ENCODE peak calls at places on chromosomes 1 and 21, in eight cellular contexts. R is germinal center; X is aorta; K is activated CD4-positive, alpha-beta T cell treated with anti-CD3 and anti-CD28 coated beads for 24 hours; I is fibroblast of the conjunctiva; E is AG08396; G is SJSA1; A is fibroblast of mammary gland. Q is an unnamed sample.

GRCh38 chr1:88876573-88877335 is 14.6 kb downstream of the GTF2B start:
- DNase-seq in K (no peak), E (no peak), I (no peak), R (no peak), A (no peak), G (no peak), X (no peak), Q (no peak)

GRCh38 chr21:14995695-14996490 is 68.9 kb downstream of the NRIP1 start:
- DNase-seq in I (no peak), X (no peak), A (peak), K (no peak), G (no peak), E (no peak), R (no peak), Q (no peak)

GRCh38 chr1:64474639-64475038 is 4.7 kb downstream of the CACHD1 start:
- DNase-seq in G (no peak), R (no peak), I (peak), E (no peak), K (no peak), X (peak), A (no peak), Q (no peak)

GRCh38 chr1:218341325-218341724 is 3.8 kb upstream of the TGFB2 start:
- DNase-seq in R (no peak), A (no peak), I (no peak), K (no peak), G (no peak), X (no peak), E (no peak), Q (no peak)

GRCh38 chr1:78678324-78678723 is 28.7 kb downstream of the IFI44 start:
- DNase-seq in K (no peak), E (no peak), X (no peak), R (no peak), A (no peak), G (no peak), I (no peak), Q (no peak)

GRCh38 chr1:21814241-21814918 is 2.3 kb downstream of the LDLRAD2 start:
- DNase-seq in E (peak), X (no peak), G (no peak), A (no peak), R (peak), I (no peak), K (no peak), Q (no peak)

GRCh38 chr1:82401116-82401515 is 600.4 kb downstream of the ADGRL2 start:
- DNase-seq in G (no peak), K (no peak), E (no peak), X (no peak), R (no peak), I (no peak), A (no peak), Q (no peak)

GRCh38 chr1:24096009-24096736 is 15.8 kb downstream of the MYOM3 start:
- DNase-seq in R (no peak), E (no peak), I (no peak), G (no peak), K (no peak), A (no peak), X (no peak), Q (no peak)

GRCh38 chr1:84759756-84760155 is 69.5 kb upstream of the SSX2IP start:
- DNase-seq in I (no peak), X (no peak), G (no peak), K (no peak), A (no peak), E (no peak), R (no peak), Q (no peak)

GRCh38 chr1:171898956-171899355 is 57.7 kb downstream of the DNM3 start:
- DNase-seq in I (no peak), X (no peak), E (no peak), A (no peak), R (no peak), K (no peak), G (no peak), Q (peak)

GRCh38 chr21:27693376-27693775 is 726.5 kb upstream of the ADAMTS5 start:
- DNase-seq in E (peak), K (no peak), I (no peak), G (no peak), R (no peak), X (no peak), A (peak), Q (no peak)

GRCh38 chr1:244957122-244957521 is 92.8 kb upstream of the HNRNPU start:
- DNase-seq in X (no peak), E (no peak), G (no peak), I (no peak), R (no peak), A (no peak), K (no peak), Q (no peak)

GRCh38 chr21:43195131-43196021 is 26.6 kb downstream of the CRYAA start:
- DNase-seq in I (no peak), X (no peak), G (peak), R (no peak), A (peak), E (no peak), K (no peak), Q (peak)

GRCh38 chr1:153790282-153790995 is 15.2 kb downstream of the SLC27A3 start:
- DNase-seq in X (peak), K (no peak), R (no peak), A (peak), E (peak), I (no peak), G (no peak), Q (peak)

GRCh38 chr1:164771568-164772350 is 212.8 kb downstream of the PBX1 start:
- DNase-seq in E (no peak), G (peak), K (no peak), I (no peak), R (no peak), A (peak), X (peak), Q (no peak)

GRCh38 chr1:172144445-172145060 is 275.9 kb upstream of the C1orf105 start:
- DNase-seq in I (peak), K (no peak), A (peak), E (peak), G (peak), X (peak), R (no peak), Q (peak)

GRCh38 chr1:97745912-97746311 is 174.9 kb downstream of the DPYD start:
- DNase-seq in R (no peak), G (no peak), X (no peak), K (no peak), A (peak), E (peak), I (no peak), Q (no peak)

GRCh38 chr1:244046907-244047738 is 4.0 kb upstream of the ZBTB18 start:
- DNase-seq in G (no peak), X (no peak), A (peak), E (no peak), K (no peak), I (no peak), R (no peak), Q (no peak)

GRCh38 chr1:151693057-151693651 is 23.4 kb downstream of the CELF3 start:
- DNase-seq in A (peak), R (no peak), G (no peak), E (peak), I (peak), X (no peak), K (no peak), Q (no peak)

GRCh38 chr1:118999348-119000071 is 11.4 kb upstream of the TBX15 start:
- DNase-seq in X (no peak), E (no peak), I (no peak), G (no peak), A (no peak), R (no peak), K (no peak), Q (no peak)

GRCh38 chr1:241323510-241323909 is 33.5 kb downstream of the RGS7 start:
- DNase-seq in I (peak), K (no peak), A (peak), X (no peak), G (peak), E (peak), R (no peak), Q (no peak)

GRCh38 chr1:199297901-199298300 is 659.1 kb downstream of the PTPRC start:
- DNase-seq in X (no peak), R (no peak), K (no peak), A (no peak), G (no peak), E (no peak), I (no peak), Q (no peak)

GRCh38 chr1:157961805-157962762 is 31.4 kb upstream of the KIRREL1 start:
- DNase-seq in K (no peak), X (no peak), G (no peak), E (peak), I (no peak), R (no peak), A (peak), Q (no peak)

GRCh38 chr1:216064643-216065042 is 358.6 kb downstream of the USH2A start:
- DNase-seq in E (no peak), K (no peak), X (no peak), G (no peak), A (no peak), I (no peak), R (no peak), Q (no peak)

GRCh38 chr1:166479052-166479631 is 312.3 kb upstream of the FAM78B start:
- DNase-seq in G (no peak), E (no peak), I (peak), K (peak), R (peak), X (no peak), A (peak), Q (peak)

GRCh38 chr1:225655509-225656258 is 2.8 kb upstream of the ENAH start:
- DNase-seq in E (peak), X (peak), K (no peak), I (peak), R (no peak), G (peak), A (peak), Q (peak)

GRCh38 chr1:207882692-207883091 is 28.2 kb downstream of the CD34 start:
- DNase-seq in I (no peak), E (no peak), X (no peak), R (no peak), A (no peak), K (no peak), G (no peak), Q (no peak)

GRCh38 chr21:38329176-38329575 is 72.4 kb downstream of the KCNJ15 start:
- DNase-seq in R (no peak), A (no peak), X (no peak), I (no peak), E (no peak), G (no peak), K (no peak), Q (no peak)

GRCh38 chr1:160826546-160826945 is 30.6 kb downstream of the LY9 start:
- DNase-seq in G (no peak), I (no peak), A (no peak), E (peak), R (no peak), K (no peak), X (no peak), Q (no peak)

GRCh38 chr1:5914676-5915285 is 77.4 kb downstream of the NPHP4 start:
- DNase-seq in X (no peak), R (no peak), K (no peak), E (no peak), A (no peak), G (no peak), I (no peak), Q (no peak)

GRCh38 chr1:223331301-223331700 is 32.7 kb downstream of the SUSD4 start:
- DNase-seq in A (no peak), R (no peak), E (no peak), G (no peak), K (no peak), I (no peak), X (no peak), Q (no peak)

GRCh38 chr1:241464985-241465384 is 54.6 kb downstream of the FH start:
- DNase-seq in A (no peak), I (no peak), G (no peak), X (no peak), R (no peak), K (no peak), E (no peak), Q (no peak)

Q was measured in sciatic nerve.